ENCODE peak calls at places on chromosomes 5 and 9, in four cellular contexts. F, I, D and P are unnamed samples.

GRCh38 chr9:1877951-1878350 is 137.2 kb upstream of the SMARCA2 start:
- DNase-seq in D (no peak), F (no peak), I (no peak), P (no peak)

GRCh38 chr5:179607449-179607931 is 16.0 kb downstream of the HNRNPH1 start:
- DNase-seq in D (no peak), F (peak), I (no peak), P (no peak)

GRCh38 chr5:38856660-38857059 is 10.8 kb downstream of the OSMR start:
- DNase-seq in D (no peak), F (no peak), I (no peak), P (no peak)

GRCh38 chr9:98465799-98466198 is 210.3 kb upstream of the TBC1D2 start:
- DNase-seq in F (no peak), D (no peak), I (no peak), P (no peak)

GRCh38 chr5:144205141-144205551 is 34.5 kb downstream of the KCTD16 start:
- DNase-seq in I (peak), D (peak), F (peak), P (peak)

GRCh38 chr5:96228449-96228848 is 204.6 kb downstream of the PCSK1 start:
- DNase-seq in D (no peak), I (no peak), F (no peak), P (peak)

GRCh38 chr5:172530835-172531703 is 76.7 kb upstream of the SH3PXD2B start:
- DNase-seq in D (no peak), F (no peak), I (no peak), P (no peak)

GRCh38 chr9:31347082-31347617 is 1037.3 kb upstream of the ACO1 start:
- DNase-seq in F (no peak), D (no peak), I (peak), P (peak)

GRCh38 chr5:81838307-81838906 is 87.5 kb upstream of the SSBP2 start:
- DNase-seq in D (peak), I (peak), F (no peak), P (peak)

GRCh38 chr5:180860273-180860886 is 696 bp downstream of the ZFP62 start:
- DNase-seq in F (no peak), I (no peak), D (peak), P (peak)

GRCh38 chr5:113382736-113383135 is 52.1 kb downstream of the TSSK1B start:
- DNase-seq in F (no peak), D (no peak), I (peak), P (peak)

GRCh38 chr9:3014164-3014563 is 170.3 kb upstream of the PUM3 start:
- DNase-seq in I (no peak), D (no peak), F (no peak), P (no peak)

GRCh38 chr5:148660346-148660660 is 6.0 kb upstream of the HTR4 start:
- DNase-seq in D (no peak), I (no peak), F (no peak), P (no peak)

GRCh38 chr9:131483319-131484050 is 19.2 kb upstream of the POMT1 start:
- DNase-seq in I (no peak), D (no peak), F (no peak), P (no peak)

GRCh38 chr9:85038061-85038460 is 368.5 kb downstream of the NTRK2 start:
- DNase-seq in D (no peak), I (no peak), F (no peak), P (no peak)

GRCh38 chr9:127050152-127050551 is 72.3 kb downstream of the ANGPTL2 start:
- DNase-seq in I (no peak), D (no peak), F (peak), P (no peak)

GRCh38 chr5:82365744-82366228 is 87.6 kb upstream of the RPS23 start:
- DNase-seq in F (no peak), I (peak), D (peak), P (peak)

GRCh38 chr5:31385774-31386537 is 145.9 kb downstream of the DROSHA start:
- DNase-seq in D (no peak), I (no peak), F (no peak), P (peak)

GRCh38 chr5:76521240-76521758 is 101.9 kb downstream of the F2RL2 start:
- DNase-seq in I (peak), D (no peak), F (no peak), P (peak)

GRCh38 chr5:11902304-11902703 is 1.9 kb downstream of the CTNND2 start:
- DNase-seq in D (no peak), F (no peak), I (no peak), P (no peak)
- TF ChIP-seq CTCF in D (no peak), F (no peak), I (no peak), P (no peak)

DNA sequence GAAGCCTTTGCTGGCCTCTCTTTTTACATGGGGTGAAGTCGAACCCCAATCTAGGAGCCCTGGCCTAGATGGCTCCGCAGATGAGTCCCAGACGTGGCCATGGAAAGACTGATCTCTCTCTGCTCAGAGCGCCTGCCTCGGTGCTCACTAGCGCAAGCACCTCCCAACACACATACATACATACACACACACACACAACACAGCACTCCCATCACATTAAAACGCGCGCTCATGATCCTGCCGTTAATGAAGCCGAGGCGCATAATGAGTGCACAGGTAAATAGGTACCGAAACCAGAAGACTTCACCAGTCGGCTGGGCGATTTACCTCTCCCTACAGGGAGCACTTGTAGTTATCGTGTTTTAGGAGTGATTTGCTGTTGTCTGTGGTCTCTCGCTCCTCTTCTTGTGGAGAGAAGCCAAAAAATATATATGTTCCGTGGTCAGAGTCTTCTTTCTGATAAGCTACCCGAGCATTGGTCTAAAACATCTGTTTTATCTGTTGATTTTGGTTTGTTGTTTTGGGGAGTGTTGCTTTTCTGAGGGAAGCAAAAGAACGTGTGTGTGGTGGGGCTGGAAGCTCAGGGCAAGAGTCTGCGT is 207.7 kb downstream of the MEF2C start:
- DNase-seq in D (no peak), F (no peak), I (no peak), P (no peak)
- H3K4me3 ChIP-seq in D (peak), F (peak), I (no peak), P (no peak)

GRCh38 chr5:142587354-142587965 is 98.4 kb downstream of the FGF1 start:
- DNase-seq in D (peak), I (peak), F (no peak), P (peak)
- TF ChIP-seq CTCF in D (peak), I (peak), F (peak), P (peak)

GRCh38 chr5:160743027-160743426 is 109.0 kb downstream of the ATP10B start:
- DNase-seq in I (no peak), F (no peak), D (no peak), P (no peak)
- H3K4me3 ChIP-seq in I (no peak), F (no peak), D (no peak), P (no peak)

GRCh38 chr5:79703381-79703645 is 13.7 kb downstream of the CMYA5 start:
- DNase-seq in F (no peak), D (no peak), I (no peak), P (no peak)

GRCh38 chr5:79705632-79706031 is 16.0 kb downstream of the CMYA5 start:
- DNase-seq in I (no peak), D (no peak), F (no peak), P (no peak)

GRCh38 chr5:79699766-79700400 is 10.2 kb downstream of the CMYA5 start:
- DNase-seq in D (no peak), F (no peak), I (no peak), P (no peak)

GRCh38 chr5:79704553-79704952 is 14.9 kb downstream of the CMYA5 start:
- DNase-seq in F (no peak), D (no peak), I (no peak), P (no peak)

DNA sequence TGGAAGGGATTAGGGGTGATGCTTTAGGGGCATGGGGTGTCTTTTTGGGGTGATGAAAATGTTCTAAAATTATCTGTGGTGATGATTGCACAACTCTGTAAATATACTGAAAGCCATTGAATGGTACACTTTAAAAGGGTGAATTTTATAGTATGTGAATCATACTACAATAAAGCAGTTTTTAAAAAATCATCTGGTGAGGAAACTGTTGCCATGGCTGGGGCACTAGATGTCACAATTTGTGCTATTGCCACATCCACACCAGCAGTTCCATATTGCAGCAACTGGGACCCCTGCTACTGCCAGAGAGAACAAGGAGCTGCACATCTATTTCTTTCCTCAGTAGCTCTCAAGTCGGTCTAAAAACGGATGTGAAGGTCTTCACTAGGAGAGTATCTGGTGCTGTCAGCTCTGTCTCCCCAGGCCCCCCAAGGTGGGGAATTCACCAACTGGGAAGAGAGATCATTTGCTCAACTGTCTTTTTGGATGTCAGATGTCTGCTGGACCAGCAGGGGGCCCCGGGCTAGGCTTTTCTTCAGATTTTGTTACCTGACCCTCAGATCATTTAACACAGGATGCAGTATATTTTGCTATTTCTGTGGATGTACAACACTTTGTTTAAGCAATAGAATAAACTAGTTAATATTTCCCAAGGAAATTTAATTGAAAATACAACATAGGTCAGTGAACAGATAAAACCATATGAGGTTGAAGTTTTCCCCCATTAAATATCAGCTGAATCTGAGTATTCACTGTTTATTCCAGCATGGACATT is 13.2 kb downstream of the CMYA5 start:
- DNase-seq in I (peak), D (no peak), F (no peak), P (peak)
- TF ChIP-seq CTCF in I (peak), D (peak), F (no peak), P (peak)

GRCh38 chr5:169122951-169123350 is 178.0 kb downstream of the SLIT3 start:
- DNase-seq in D (no peak), I (no peak), F (no peak), P (peak)

GRCh38 chr5:169128679-169129078 is 172.3 kb downstream of the SLIT3 start:
- DNase-seq in I (no peak), F (no peak), D (no peak), P (no peak)

GRCh38 chr5:169126376-169127043 is 174.4 kb downstream of the SLIT3 start:
- DNase-seq in I (no peak), D (no peak), F (no peak), P (no peak)

GRCh38 chr5:169125571-169125970 is 175.4 kb downstream of the SLIT3 start:
- DNase-seq in D (no peak), F (no peak), I (no peak), P (no peak)

DNA sequence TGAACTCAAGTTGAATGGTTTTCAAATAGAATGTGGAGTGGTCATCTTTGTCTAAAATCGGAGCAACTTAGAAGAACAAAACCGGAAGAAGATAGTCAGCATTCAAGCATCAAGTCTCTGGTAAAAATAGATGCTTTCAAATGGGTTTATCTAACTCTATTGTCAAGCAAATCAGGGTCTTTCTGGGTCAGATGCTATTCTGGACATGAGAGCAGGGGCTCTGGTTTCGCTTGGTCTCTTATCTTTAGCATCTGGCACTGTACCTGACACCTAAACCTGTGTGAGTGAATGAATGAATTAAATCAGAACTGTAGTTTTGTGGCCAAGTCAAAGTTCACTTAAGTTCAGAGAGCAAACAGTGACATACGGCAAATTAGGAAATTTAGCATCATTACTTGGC is 173.5 kb downstream of the SLIT3 start:
- DNase-seq in I (no peak), D (no peak), F (no peak), P (no peak)
- H3K4me3 ChIP-seq in I (no peak), D (no peak), F (no peak), P (no peak)

GRCh38 chr5:161311141-161311708 is 235.3 kb downstream of the GABRB2 start:
- DNase-seq in D (no peak), I (no peak), F (no peak), P (no peak)
- TF ChIP-seq CTCF in D (no peak), I (no peak), F (no peak), P (no peak)

GRCh38 chr9:113356686-113357292 is 7.4 kb downstream of the BSPRY start:
- DNase-seq in F (no peak), I (no peak), D (no peak), P (no peak)

GRCh38 chr9:113363336-113363735 is 13.4 kb downstream of the HDHD3 start:
- DNase-seq in F (no peak), D (no peak), I (no peak), P (no peak)

GRCh38 chr9:113359385-113359784 is 10.0 kb downstream of the BSPRY start:
- DNase-seq in I (no peak), D (no peak), F (no peak), P (no peak)

GRCh38 chr9:113360242-113360842 is 11.0 kb downstream of the BSPRY start:
- DNase-seq in D (no peak), F (no peak), I (no peak), P (no peak)

GRCh38 chr9:113361304-113362018 is 12.1 kb downstream of the BSPRY start:
- DNase-seq in D (no peak), I (peak), F (no peak), P (no peak)
- H3K4me3 ChIP-seq in D (no peak), I (no peak), F (no peak), P (no peak)